ENCODE peak calls at places on chromosome 18, in ten cellular contexts. One of them, this sample, is unnamed.

GRCh38 chr18:46097378-46097852 is 681 bp downstream of the ATP5F1A start:
- DNase-seq in WERI-Rb-1: no peak
- DNase-seq in epithelial cell of esophagus: no peak
- DNase-seq in posterior cingulate gyrus: no peak
- DNase-seq in GM13976: no peak
- DNase-seq in AG20443: no peak
- DNase-seq in brain microvascular endothelial cell: no peak
- DNase-seq in heart right ventricle: no peak
- DNase-seq in CMK: no peak
- DNase-seq in NCI-H2029: no peak
- DNase-seq in this sample: no peak

GRCh38 chr18:57983472-57983871 is 60.6 kb upstream of the NEDD4L start:
- DNase-seq in WERI-Rb-1: no peak
- DNase-seq in posterior cingulate gyrus: no peak
- DNase-seq in GM13976: no peak
- DNase-seq in brain microvascular endothelial cell: no peak
- DNase-seq in CMK: no peak
- DNase-seq in heart right ventricle: no peak
- DNase-seq in NCI-H2029: no peak
- DNase-seq in epithelial cell of esophagus: no peak
- DNase-seq in AG20443: no peak
- DNase-seq in this sample: no peak

GRCh38 chr18:6280344-6280743 is 134.4 kb downstream of the L3MBTL4 start:
- DNase-seq in heart right ventricle: no peak
- DNase-seq in brain microvascular endothelial cell: no peak
- DNase-seq in NCI-H2029: no peak
- DNase-seq in WERI-Rb-1: no peak
- DNase-seq in CMK: no peak
- DNase-seq in GM13976: no peak
- DNase-seq in AG20443: no peak
- DNase-seq in epithelial cell of esophagus: no peak
- DNase-seq in posterior cingulate gyrus: no peak
- DNase-seq in this sample: no peak

GRCh38 chr18:13289501-13290205 is 71.1 kb downstream of the LDLRAD4 start:
- DNase-seq in GM13976: no peak
- DNase-seq in WERI-Rb-1: no peak
- DNase-seq in NCI-H2029: no peak
- DNase-seq in posterior cingulate gyrus: no peak
- DNase-seq in epithelial cell of esophagus: no peak
- DNase-seq in CMK: no peak
- DNase-seq in AG20443: peak
- DNase-seq in heart right ventricle: no peak
- DNase-seq in brain microvascular endothelial cell: no peak
- DNase-seq in this sample: no peak

GRCh38 chr18:28108254-28108653 is 68.7 kb downstream of the CDH2 start:
- DNase-seq in NCI-H2029: no peak
- DNase-seq in GM13976: no peak
- DNase-seq in epithelial cell of esophagus: no peak
- DNase-seq in brain microvascular endothelial cell: no peak
- DNase-seq in CMK: no peak
- DNase-seq in heart right ventricle: no peak
- DNase-seq in posterior cingulate gyrus: no peak
- DNase-seq in AG20443: no peak
- DNase-seq in WERI-Rb-1: no peak
- DNase-seq in this sample: no peak

GRCh38 chr18:51195602-51196115 is 1.8 kb downstream of the MEX3C start:
- DNase-seq in NCI-H2029: peak
- DNase-seq in WERI-Rb-1: peak
- DNase-seq in AG20443: peak
- DNase-seq in heart right ventricle: no peak
- DNase-seq in epithelial cell of esophagus: peak
- DNase-seq in brain microvascular endothelial cell: peak
- DNase-seq in GM13976: no peak
- DNase-seq in posterior cingulate gyrus: no peak
- DNase-seq in CMK: no peak
- DNase-seq in this sample: no peak

GRCh38 chr18:54360406-54360805 is 2.7 kb downstream of the C18orf54 start:
- DNase-seq in epithelial cell of esophagus: no peak
- DNase-seq in WERI-Rb-1: no peak
- DNase-seq in NCI-H2029: no peak
- DNase-seq in posterior cingulate gyrus: no peak
- DNase-seq in heart right ventricle: no peak
- DNase-seq in GM13976: no peak
- DNase-seq in AG20443: no peak
- DNase-seq in brain microvascular endothelial cell: peak
- DNase-seq in CMK: no peak
- DNase-seq in this sample: no peak

GRCh38 chr18:3593381-3593903 is 143.5 kb downstream of the TGIF1 start:
- DNase-seq in epithelial cell of esophagus: peak
- DNase-seq in brain microvascular endothelial cell: peak
- DNase-seq in CMK: no peak
- DNase-seq in AG20443: peak
- DNase-seq in posterior cingulate gyrus: no peak
- DNase-seq in GM13976: no peak
- DNase-seq in heart right ventricle: no peak
- DNase-seq in WERI-Rb-1: no peak
- DNase-seq in NCI-H2029: no peak
- DNase-seq in this sample: no peak